ENCODE peak calls at places on chromosomes 12 and 14, in nine cellular contexts. One of them, this sample, is unnamed. For H3K27me3 and H3K36me3, the result is how much of the 10 kb centered on the place peaks cover.

GRCh38 chr14:96956464-96957239 is 159.5 kb downstream of the VRK1 start:
- DNase-seq in ovary: no peak
- DNase-seq in colonic mucosa: no peak
- DNase-seq in psoas muscle: no peak
- DNase-seq in GM23338: peak
- DNase-seq in Caco-2: no peak
- DNase-seq in adrenal gland: no peak
- DNase-seq in brain microvascular endothelial cell: no peak
- DNase-seq in fibroblast of lung: no peak
- DNase-seq in this sample: no peak

GRCh38 chr12:94202245-94203180 is 54.1 kb downstream of the PLXNC1 start:
- DNase-seq in ovary: no peak
- DNase-seq in colonic mucosa: no peak
- DNase-seq in psoas muscle: no peak
- DNase-seq in GM23338: no peak
- DNase-seq in Caco-2: no peak
- DNase-seq in adrenal gland: no peak
- DNase-seq in brain microvascular endothelial cell: no peak
- DNase-seq in fibroblast of lung: no peak
- DNase-seq in this sample: no peak

GRCh38 chr12:126210448-126210847 is 1145.2 kb downstream of the AACS start:
- DNase-seq in ovary: no peak
- DNase-seq in colonic mucosa: no peak
- DNase-seq in psoas muscle: no peak
- DNase-seq in GM23338: no peak
- DNase-seq in Caco-2: no peak
- DNase-seq in adrenal gland: no peak
- DNase-seq in brain microvascular endothelial cell: no peak
- DNase-seq in fibroblast of lung: no peak
- DNase-seq in this sample: peak

GRCh38 chr12:30437616-30438015 is 258.1 kb downstream of the IPO8 start:
- DNase-seq in ovary: no peak
- DNase-seq in colonic mucosa: no peak
- DNase-seq in psoas muscle: no peak
- DNase-seq in GM23338: no peak
- DNase-seq in Caco-2: no peak
- DNase-seq in adrenal gland: no peak
- DNase-seq in brain microvascular endothelial cell: no peak
- DNase-seq in fibroblast of lung: no peak
- DNase-seq in this sample: peak

GRCh38 chr12:79016181-79016580 is 151.6 kb downstream of the SYT1 start:
- DNase-seq in ovary: no peak
- DNase-seq in colonic mucosa: no peak
- DNase-seq in psoas muscle: no peak
- DNase-seq in GM23338: no peak
- DNase-seq in Caco-2: no peak
- DNase-seq in adrenal gland: no peak
- DNase-seq in brain microvascular endothelial cell: no peak
- DNase-seq in fibroblast of lung: no peak
- DNase-seq in this sample: no peak

GRCh38 chr12:29782285-29782820 is 1.4 kb downstream of the TMTC1 start:
- DNase-seq in ovary: no peak
- DNase-seq in colonic mucosa: no peak
- DNase-seq in psoas muscle: no peak
- DNase-seq in GM23338: peak
- DNase-seq in Caco-2: no peak
- DNase-seq in adrenal gland: no peak
- DNase-seq in brain microvascular endothelial cell: peak
- DNase-seq in fibroblast of lung: peak
- DNase-seq in this sample: peak

GRCh38 chr14:105317546-105317945 is 3.0 kb downstream of the PACS2 start:
- DNase-seq in ovary: no peak
- DNase-seq in colonic mucosa: no peak
- DNase-seq in psoas muscle: peak
- DNase-seq in GM23338: no peak
- DNase-seq in Caco-2: no peak
- DNase-seq in adrenal gland: peak
- DNase-seq in brain microvascular endothelial cell: no peak
- DNase-seq in fibroblast of lung: peak
- DNase-seq in this sample: no peak

GRCh38 chr12:65830305-65830704 is 6.0 kb downstream of the HMGA2 start:
- DNase-seq in ovary: no peak
- DNase-seq in colonic mucosa: no peak
- DNase-seq in psoas muscle: no peak
- DNase-seq in GM23338: no peak
- DNase-seq in Caco-2: no peak
- DNase-seq in adrenal gland: no peak
- DNase-seq in brain microvascular endothelial cell: no peak
- DNase-seq in fibroblast of lung: peak
- DNase-seq in this sample: no peak

GRCh38 chr12:42625611-42626010 is 36.1 kb upstream of the PRICKLE1 start:
- DNase-seq in ovary: no peak
- DNase-seq in colonic mucosa: no peak
- DNase-seq in psoas muscle: no peak
- DNase-seq in GM23338: no peak
- DNase-seq in Caco-2: no peak
- DNase-seq in adrenal gland: no peak
- DNase-seq in brain microvascular endothelial cell: peak
- DNase-seq in fibroblast of lung: peak
- DNase-seq in this sample: no peak

GRCh38 chr12:103503546-103504480 is 8.0 kb upstream of the C12orf42 start:
- DNase-seq in ovary: no peak
- DNase-seq in colonic mucosa: peak
- DNase-seq in psoas muscle: no peak
- DNase-seq in GM23338: peak
- DNase-seq in Caco-2: peak
- DNase-seq in adrenal gland: peak
- DNase-seq in brain microvascular endothelial cell: no peak
- DNase-seq in fibroblast of lung: no peak
- DNase-seq in this sample: peak

DNA sequence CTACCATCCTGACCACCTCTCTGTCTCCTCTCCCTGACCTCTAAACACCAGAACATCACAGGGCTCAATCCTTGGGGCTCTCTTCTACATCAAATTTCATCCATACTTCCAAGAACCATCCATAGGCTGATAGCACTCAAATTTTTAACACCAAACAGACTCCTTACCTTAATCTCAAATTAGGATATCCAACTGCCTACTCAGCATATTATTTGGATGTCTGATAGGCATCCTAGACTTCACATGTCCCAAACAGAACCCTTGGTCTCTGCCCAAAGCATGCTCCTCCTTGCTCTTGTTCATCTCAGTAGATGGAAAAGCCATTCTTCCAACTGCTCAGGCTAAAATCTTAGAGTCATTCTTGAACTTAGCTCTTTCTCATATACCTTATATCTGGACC is 91.3 kb downstream of the GALC start:
- DNase-seq in ovary: no peak
- DNase-seq in colonic mucosa: no peak
- DNase-seq in psoas muscle: no peak
- DNase-seq in GM23338: no peak
- DNase-seq in Caco-2: no peak
- DNase-seq in adrenal gland: no peak
- DNase-seq in brain microvascular endothelial cell: no peak
- DNase-seq in fibroblast of lung: no peak
- DNase-seq in this sample: no peak
- TF ChIP-seq CTCF in ovary: no peak
- TF ChIP-seq CTCF in colonic mucosa: no peak
- TF ChIP-seq CTCF in psoas muscle: no peak
- TF ChIP-seq CTCF in GM23338: no peak
- TF ChIP-seq CTCF in Caco-2: no peak
- TF ChIP-seq CTCF in adrenal gland: no peak
- TF ChIP-seq CTCF in brain microvascular endothelial cell: no peak
- TF ChIP-seq CTCF in fibroblast of lung: no peak
- TF ChIP-seq CTCF in this sample: no peak

DNA sequence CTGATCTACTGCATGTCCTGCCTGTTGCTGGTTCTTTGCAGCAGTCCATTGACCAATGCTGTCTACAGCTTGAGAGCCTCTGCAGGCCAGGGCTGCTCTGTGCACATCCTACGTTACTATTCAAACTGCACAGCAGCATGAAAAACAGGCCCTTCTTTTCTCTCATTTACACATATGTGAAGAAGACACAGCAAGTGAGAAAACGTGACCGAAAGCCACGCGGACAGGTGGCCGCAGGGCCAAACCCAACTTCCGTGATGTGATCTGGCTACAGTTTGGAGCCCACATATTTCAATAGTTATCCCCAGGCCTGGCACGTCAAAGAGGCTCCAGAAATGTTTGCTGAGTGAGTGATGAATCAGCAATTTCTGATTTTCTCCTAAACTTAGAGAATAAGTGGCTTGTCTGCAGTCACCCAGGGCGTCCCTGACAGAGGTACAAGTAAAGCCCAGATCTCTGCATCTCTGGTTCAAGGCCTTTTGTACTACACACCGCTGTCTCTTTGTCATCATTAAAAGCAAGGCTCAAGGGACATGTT is 17.9 kb upstream of the TCL1B start:
- DNase-seq in ovary: no peak
- DNase-seq in colonic mucosa: no peak
- DNase-seq in psoas muscle: no peak
- DNase-seq in GM23338: no peak
- DNase-seq in Caco-2: no peak
- DNase-seq in adrenal gland: no peak
- DNase-seq in brain microvascular endothelial cell: no peak
- DNase-seq in fibroblast of lung: no peak
- DNase-seq in this sample: no peak
- H3K27me3 ChIP-seq in ovary: under half
- H3K27me3 ChIP-seq in colonic mucosa: under half
- H3K27me3 ChIP-seq in psoas muscle: under half
- H3K27me3 ChIP-seq in GM23338: under half
- H3K27me3 ChIP-seq in Caco-2: under half
- H3K27me3 ChIP-seq in adrenal gland: under half
- H3K27me3 ChIP-seq in brain microvascular endothelial cell: under half
- H3K27me3 ChIP-seq in fibroblast of lung: under half
- H3K27me3 ChIP-seq in this sample: under half

GRCh38 chr12:57146925-57147640 is at the start of gene LRP1-AS:
- DNase-seq in ovary: no peak
- DNase-seq in colonic mucosa: peak
- DNase-seq in psoas muscle: no peak
- DNase-seq in GM23338: no peak
- DNase-seq in Caco-2: peak
- DNase-seq in adrenal gland: no peak
- DNase-seq in brain microvascular endothelial cell: no peak
- DNase-seq in fibroblast of lung: no peak
- DNase-seq in this sample: no peak

GRCh38 chr12:57143454-57143853 is 4.0 kb downstream of the LRP1-AS start:
- DNase-seq in ovary: peak
- DNase-seq in colonic mucosa: no peak
- DNase-seq in psoas muscle: no peak
- DNase-seq in GM23338: no peak
- DNase-seq in Caco-2: no peak
- DNase-seq in adrenal gland: no peak
- DNase-seq in brain microvascular endothelial cell: no peak
- DNase-seq in fibroblast of lung: no peak
- DNase-seq in this sample: no peak

GRCh38 chr12:57146092-57146491 is 1.3 kb downstream of the LRP1-AS start:
- DNase-seq in ovary: no peak
- DNase-seq in colonic mucosa: no peak
- DNase-seq in psoas muscle: no peak
- DNase-seq in GM23338: no peak
- DNase-seq in Caco-2: no peak
- DNase-seq in adrenal gland: no peak
- DNase-seq in brain microvascular endothelial cell: no peak
- DNase-seq in fibroblast of lung: no peak
- DNase-seq in this sample: no peak

GRCh38 chr12:57147641-57147944 is 174 bp upstream of the LRP1-AS start:
- DNase-seq in ovary: no peak
- DNase-seq in colonic mucosa: no peak
- DNase-seq in psoas muscle: no peak
- DNase-seq in GM23338: no peak
- DNase-seq in Caco-2: peak
- DNase-seq in adrenal gland: no peak
- DNase-seq in brain microvascular endothelial cell: peak
- DNase-seq in fibroblast of lung: no peak
- DNase-seq in this sample: no peak

GRCh38 chr12:57145460-57146059 is 1.9 kb downstream of the LRP1-AS start:
- DNase-seq in ovary: no peak
- DNase-seq in colonic mucosa: no peak
- DNase-seq in psoas muscle: no peak
- DNase-seq in GM23338: no peak
- DNase-seq in Caco-2: no peak
- DNase-seq in adrenal gland: no peak
- DNase-seq in brain microvascular endothelial cell: no peak
- DNase-seq in fibroblast of lung: no peak
- DNase-seq in this sample: no peak
- H3K36me3 ChIP-seq in ovary: under half
- H3K36me3 ChIP-seq in colonic mucosa: under half
- H3K36me3 ChIP-seq in psoas muscle: under half
- H3K36me3 ChIP-seq in GM23338: under half
- H3K36me3 ChIP-seq in Caco-2: under half
- H3K36me3 ChIP-seq in adrenal gland: half or more
- H3K36me3 ChIP-seq in brain microvascular endothelial cell: half or more
- H3K36me3 ChIP-seq in fibroblast of lung: under half
- H3K36me3 ChIP-seq in this sample: under half

GRCh38 chr12:107624493-107624892 is 61.1 kb upstream of the PWP1 start:
- DNase-seq in ovary: no peak
- DNase-seq in colonic mucosa: no peak
- DNase-seq in psoas muscle: no peak
- DNase-seq in GM23338: no peak
- DNase-seq in Caco-2: no peak
- DNase-seq in adrenal gland: no peak
- DNase-seq in brain microvascular endothelial cell: no peak
- DNase-seq in fibroblast of lung: no peak
- DNase-seq in this sample: no peak

GRCh38 chr12:107618106-107618505 is 67.5 kb upstream of the PWP1 start:
- DNase-seq in ovary: no peak
- DNase-seq in colonic mucosa: no peak
- DNase-seq in psoas muscle: no peak
- DNase-seq in GM23338: no peak
- DNase-seq in Caco-2: no peak
- DNase-seq in adrenal gland: no peak
- DNase-seq in brain microvascular endothelial cell: no peak
- DNase-seq in fibroblast of lung: no peak
- DNase-seq in this sample: no peak

GRCh38 chr12:107619831-107620230 is 65.8 kb upstream of the PWP1 start:
- DNase-seq in ovary: no peak
- DNase-seq in colonic mucosa: no peak
- DNase-seq in psoas muscle: no peak
- DNase-seq in GM23338: no peak
- DNase-seq in Caco-2: no peak
- DNase-seq in adrenal gland: no peak
- DNase-seq in brain microvascular endothelial cell: no peak
- DNase-seq in fibroblast of lung: no peak
- DNase-seq in this sample: no peak

GRCh38 chr12:107616941-107617340 is 68.7 kb upstream of the PWP1 start:
- DNase-seq in ovary: no peak
- DNase-seq in colonic mucosa: no peak
- DNase-seq in psoas muscle: no peak
- DNase-seq in GM23338: no peak
- DNase-seq in Caco-2: no peak
- DNase-seq in adrenal gland: no peak
- DNase-seq in brain microvascular endothelial cell: no peak
- DNase-seq in fibroblast of lung: no peak
- DNase-seq in this sample: no peak

DNA sequence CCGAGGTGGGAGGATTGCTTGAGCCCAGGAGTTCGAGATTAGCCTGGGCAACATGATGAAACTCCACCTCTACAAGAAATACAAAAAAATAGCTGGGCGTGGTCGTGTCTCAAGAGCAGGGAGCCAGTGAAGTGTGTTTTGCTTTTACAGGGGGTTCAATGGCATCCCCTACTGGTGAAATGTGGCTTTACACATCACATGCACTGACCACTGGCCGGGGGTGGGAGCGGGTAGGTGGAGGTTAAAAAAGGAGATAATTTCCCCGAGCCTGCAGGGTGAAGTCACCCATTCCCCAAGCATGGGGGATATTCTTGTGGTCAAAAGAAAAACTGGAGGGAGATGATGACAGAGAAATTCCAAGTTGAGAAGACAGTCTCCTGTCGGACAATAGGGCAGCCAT is 63.6 kb upstream of the PWP1 start:
- DNase-seq in ovary: no peak
- DNase-seq in colonic mucosa: no peak
- DNase-seq in psoas muscle: no peak
- DNase-seq in GM23338: peak
- DNase-seq in Caco-2: no peak
- DNase-seq in adrenal gland: no peak
- DNase-seq in brain microvascular endothelial cell: peak
- DNase-seq in fibroblast of lung: peak
- DNase-seq in this sample: no peak
- TF ChIP-seq CTCF in ovary: no peak
- TF ChIP-seq CTCF in colonic mucosa: peak
- TF ChIP-seq CTCF in psoas muscle: peak
- TF ChIP-seq CTCF in GM23338: peak
- TF ChIP-seq CTCF in Caco-2: peak
- TF ChIP-seq CTCF in adrenal gland: peak
- TF ChIP-seq CTCF in brain microvascular endothelial cell: peak
- TF ChIP-seq CTCF in fibroblast of lung: peak
- TF ChIP-seq CTCF in this sample: peak

This sample was measured in cardiac muscle cell.